ENCODE peak calls at places on chromosomes 13 and 19, in five cellular contexts. F is HCT116, A is hepatocyte, P is GM23248, R is PC-9. H is an unnamed sample.

GRCh38 chr19:40921005-40921897 is 39.2 kb upstream of the CYP2A7 start:
- DNase-seq in A (peak; percentile 86), R (peak; percentile 99), F (peak; percentile 74), P (peak; percentile 4), H (no peak)

GRCh38 chr13:44142911-44143665 is 230.5 kb upstream of the SERP2 start:
- DNase-seq in P (peak; percentile 28), R (peak; percentile 82), F (peak; percentile 47), A (peak; percentile 21), H (peak; percentile 8)

GRCh38 chr13:105804561-105805190 is 730.8 kb downstream of the EFNB2 start:
- DNase-seq in A (no peak), P (peak; percentile 2), F (no peak), R (peak; percentile 47), H (no peak)

GRCh38 chr19:46614114-46614701 is 10.7 kb downstream of the PTGIR start:
- DNase-seq in R (peak; percentile 55), F (peak; percentile 63), A (peak; percentile 90), P (peak; percentile 84), H (peak; percentile 61)

GRCh38 chr19:47280183-47280797 is 5.6 kb downstream of the INAFM1 start:
- DNase-seq in R (no peak), A (peak; percentile 34), F (no peak), P (peak; percentile 45), H (peak; percentile 57)

GRCh38 chr13:25179810-25180437 is 7.8 kb upstream of the AMER2 start:
- DNase-seq in A (no peak), P (no peak), R (no peak), F (no peak), H (no peak)

GRCh38 chr13:29500426-29500825 is 95.1 kb downstream of the SLC7A1 start:
- DNase-seq in R (no peak), A (no peak), F (no peak), P (no peak), H (no peak)

GRCh38 chr19:19306191-19306590 is 14.1 kb downstream of the SUGP1 start:
- DNase-seq in F (no peak), P (no peak), A (no peak), R (no peak), H (no peak)

GRCh38 chr13:30156270-30156669 is 151.1 kb downstream of the KATNAL1 start:
- DNase-seq in F (no peak), R (no peak), P (no peak), A (no peak), H (no peak)

GRCh38 chr19:44111910-44112463 is 1.2 kb upstream of the ZNF225 start:
- DNase-seq in F (no peak), P (peak; percentile 90), A (peak; percentile 85), R (no peak), H (no peak)

GRCh38 chr13:80527400-80527799 is 186.5 kb upstream of the SPRY2 start:
- DNase-seq in F (no peak), A (no peak), P (no peak), R (no peak), H (no peak)

GRCh38 chr19:35041548-35042055 is at the start of gene HPN:
- DNase-seq in P (no peak), F (no peak), R (no peak), A (peak; percentile 91), H (no peak)

GRCh38 chr13:110971486-110971885 is 56.6 kb upstream of the ANKRD10 start:
- DNase-seq in P (no peak), F (no peak), R (no peak), A (no peak), H (no peak)

GRCh38 chr13:24632382-24633121 is 47.7 kb upstream of the ATP12A start:
- DNase-seq in P (peak; percentile 78), R (no peak), A (no peak), F (no peak), H (no peak)

GRCh38 chr19:1956143-1956537 is 15.2 kb downstream of the CSNK1G2 start:
- DNase-seq in R (no peak), A (no peak), P (no peak), F (no peak), H (no peak)

GRCh38 chr19:31408460-31409124 is 59.4 kb upstream of the TSHZ3 start:
- DNase-seq in R (no peak), P (peak; percentile 90), A (peak; percentile 38), F (no peak), H (no peak)
- H3K9me2 ChIP-seq in R (no peaks in the 10 kb centered on the region), P (no peaks in the 10 kb centered on the region), A (no peaks in the 10 kb centered on the region), F (no peaks in the 10 kb centered on the region), H (no peaks in the 10 kb centered on the region)

GRCh38 chr13:48038763-48039162 is 1.2 kb downstream of the NUDT15 start:
- DNase-seq in F (no peak), A (no peak), P (peak; percentile 6), R (no peak), H (no peak)
- H3K4me3 ChIP-seq in F (peak overlapping the region; percentile 69), A (no peak overlapping the region), P (peak overlapping the region; percentile 97), R (peak overlapping the region; percentile 66), H (peak overlapping the region; percentile 80)

GRCh38 chr19:33306191-33306590 is 3.9 kb upstream of the CEBPA start:
- DNase-seq in F (no peak), P (no peak), R (no peak), A (no peak), H (no peak)

GRCh38 chr19:33302175-33302973 is at the start of gene CEBPA:
- DNase-seq in F (peak; percentile 70), R (peak; percentile 64), P (peak; percentile 93), A (peak; percentile 97), H (peak; percentile 29)

GRCh38 chr19:33304760-33305647 is 2.7 kb upstream of the CEBPA start:
- DNase-seq in A (peak; percentile 58), R (no peak), F (no peak), P (no peak), H (no peak)

GRCh38 chr19:33302974-33303790 is 848 bp upstream of the CEBPA start:
- DNase-seq in F (no peak), R (no peak), A (peak; percentile 84), P (peak; percentile 78), H (no peak)

GRCh38 chr19:33303791-33304759 is 1.7 kb upstream of the CEBPA start:
- DNase-seq in F (no peak), P (peak; percentile 30), R (no peak), A (peak; percentile 31), H (no peak)
- TF ChIP-seq EZH2 in F (no peak), P (peak; percentile 17), R (no peak), A (no peak), H (no peak)

DNA sequence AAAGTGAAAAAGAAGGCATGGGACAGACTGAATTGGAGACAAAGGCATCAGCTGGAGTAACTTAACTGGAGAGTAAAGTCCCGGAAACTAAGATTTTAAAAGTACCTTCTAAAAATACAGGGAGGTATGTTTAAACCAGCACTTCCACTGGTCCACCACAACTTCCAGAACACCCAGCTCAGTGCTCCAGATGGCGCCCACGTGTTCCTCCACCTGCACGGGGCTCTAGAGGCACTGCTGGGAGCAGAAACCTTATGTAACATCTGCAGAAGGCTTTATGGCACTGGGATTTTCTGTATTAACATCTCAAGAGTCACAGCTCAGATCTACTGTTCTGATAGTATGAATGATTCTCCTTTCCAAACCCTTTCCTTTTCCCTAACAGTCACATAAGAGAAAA is 252.1 kb downstream of the DCLK1 start:
- DNase-seq in A (no peak), F (no peak), P (no peak), R (no peak), H (peak; percentile 28)
- H3K9me2 ChIP-seq in A (no peaks in the 10 kb centered on the region), F (no peaks in the 10 kb centered on the region), P (no peaks in the 10 kb centered on the region), R (no peaks in the 10 kb centered on the region), H (no peaks in the 10 kb centered on the region)

DNA sequence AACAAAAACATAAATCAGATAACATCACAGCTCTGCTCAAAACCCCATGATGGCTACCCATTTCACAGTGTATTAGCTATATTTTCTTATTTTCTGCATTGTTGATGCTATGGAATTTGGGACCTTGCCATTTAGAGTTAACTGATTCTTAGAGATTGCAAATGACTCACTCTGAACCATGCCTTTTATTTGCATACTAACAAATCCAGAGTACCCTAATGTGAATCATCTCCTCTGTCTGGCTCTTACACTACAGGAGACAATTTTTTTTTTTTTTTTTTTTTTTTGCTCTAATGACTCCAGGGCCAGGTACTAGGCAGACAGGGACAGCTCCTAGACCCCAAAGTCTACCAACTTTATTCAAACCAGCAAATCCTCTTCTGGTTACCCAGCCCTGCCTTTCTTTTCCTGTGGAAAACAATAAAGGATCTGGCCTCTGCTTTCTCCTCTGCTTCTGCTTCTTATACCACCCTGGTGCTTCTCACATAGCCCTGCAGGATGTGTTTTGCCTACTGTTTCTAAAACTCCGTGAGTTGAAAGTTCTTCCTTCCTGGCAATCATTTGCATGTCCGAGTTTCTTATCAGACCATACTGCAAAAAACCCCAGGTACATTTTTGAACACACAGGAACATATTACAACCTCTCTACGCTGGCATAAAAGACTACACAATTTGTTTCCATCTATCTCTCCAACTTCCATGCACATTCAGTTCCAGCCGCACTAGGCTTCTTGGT is 10.6 kb upstream of the ZNF460 start:
- DNase-seq in F (no peak), A (peak; percentile 17), P (peak; percentile 93), R (peak; percentile 77), H (no peak)
- H3K4me3 ChIP-seq in F (no peak overlapping the region), A (no peak overlapping the region), P (no peak overlapping the region), R (no peak overlapping the region), H (no peak overlapping the region)